ENCODE peak calls at places on chromosomes 1 and 21, in four cellular contexts. W, C, G and F are unnamed samples. For H3K27me3, the result is how much of the 10 kb centered on the place peaks cover.

GRCh38 chr1:197868751-197869501 is 33.5 kb upstream of the C1orf53 start:
- DNase-seq in W (peak), C (peak), G (peak), F (peak)

GRCh38 chr21:34517491-34518245 is 5.7 kb upstream of the KCNE1 start:
- DNase-seq in W (no peak), C (no peak), G (no peak), F (no peak)

GRCh38 chr1:182301026-182301436 is 90.6 kb downstream of the GLUL start:
- DNase-seq in W (no peak), C (no peak), G (no peak), F (no peak)

GRCh38 chr21:16865612-16866011 is 647.2 kb upstream of the CXADR start:
- DNase-seq in W (no peak), C (no peak), G (no peak), F (no peak)

GRCh38 chr1:55682198-55682597 is 467.0 kb upstream of the USP24 start:
- DNase-seq in W (no peak), C (no peak), G (no peak), F (no peak)

GRCh38 chr1:165828103-165828558 is 717 bp downstream of the UCK2 start:
- DNase-seq in W (peak), C (no peak), G (peak), F (no peak)

GRCh38 chr1:6343506-6344405 is 49.8 kb downstream of the ACOT7 start:
- DNase-seq in W (peak), C (peak), G (peak), F (peak)

GRCh38 chr1:31038360-31038759 is 27.2 kb downstream of the PUM1 start:
- DNase-seq in W (no peak), C (no peak), G (peak), F (no peak)

GRCh38 chr1:9892563-9893528 is 17.2 kb downstream of the CTNNBIP1 start:
- DNase-seq in W (no peak), C (no peak), G (peak), F (no peak)

GRCh38 chr1:6001992-6002576 is 9.9 kb upstream of the NPHP4 start:
- DNase-seq in W (no peak), C (no peak), G (no peak), F (no peak)

GRCh38 chr1:231630558-231631205 is 4.1 kb downstream of the DISC1 start:
- DNase-seq in W (no peak), C (no peak), G (peak), F (no peak)

GRCh38 chr21:41164981-41165650 is 2.8 kb upstream of the BACE2 start:
- DNase-seq in W (no peak), C (peak), G (peak), F (peak)

GRCh38 chr21:25956993-25957714 is 213.4 kb downstream of the APP start:
- DNase-seq in W (no peak), C (no peak), G (peak), F (no peak)

GRCh38 chr1:107739651-107740050 is 225.3 kb downstream of the VAV3 start:
- DNase-seq in W (no peak), C (no peak), G (no peak), F (no peak)

GRCh38 chr1:87279201-87279860 is 49.3 kb upstream of the LMO4 start:
- DNase-seq in W (no peak), C (peak), G (peak), F (no peak)

GRCh38 chr1:183604048-183604808 is 14.0 kb upstream of the NCF2 start:
- DNase-seq in W (no peak), C (no peak), G (peak), F (no peak)

GRCh38 chr1:75265792-75266191 is 131.6 kb downstream of the LHX8 start:
- DNase-seq in W (peak), C (no peak), G (peak), F (peak)

GRCh38 chr21:33198346-33199135 is 31.2 kb upstream of the IFNAR2 start:
- DNase-seq in W (no peak), C (peak), G (peak), F (no peak)

GRCh38 chr1:20463502-20463901 is 22.5 kb downstream of the CAMK2N1 start:
- DNase-seq in W (no peak), C (no peak), G (no peak), F (no peak)
- H3K27me3 ChIP-seq in W (under half), C (under half), G (under half), F (under half)

DNA sequence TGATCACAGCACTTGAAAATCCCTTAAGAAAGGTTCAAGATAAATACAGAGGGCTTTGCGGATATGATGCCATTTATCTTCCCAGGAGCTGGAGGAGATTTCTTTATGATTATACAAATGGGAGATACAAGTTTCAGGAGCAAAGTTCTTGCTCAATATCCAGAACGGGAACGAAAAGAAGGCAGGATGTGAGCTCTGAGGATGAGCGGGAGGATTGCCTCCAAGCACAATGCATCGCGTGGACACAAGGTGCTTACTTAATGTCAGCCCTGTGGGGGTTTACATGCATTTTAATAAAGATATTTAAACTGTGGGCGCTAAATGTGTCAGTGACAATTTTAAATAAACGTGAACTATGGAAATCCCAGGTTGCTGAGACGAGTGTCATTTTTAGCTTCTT is 59.0 kb downstream of the SYT6 start:
- DNase-seq in W (no peak), C (no peak), G (no peak), F (no peak)
- H3K27me3 ChIP-seq in W (under half), C (under half), G (under half), F (under half)

GRCh38 chr1:201013031-201013485 is 10.5 kb downstream of the KIF21B start:
- DNase-seq in W (no peak), C (no peak), G (no peak), F (no peak)

GRCh38 chr1:201014816-201015200 is 8.7 kb downstream of the KIF21B start:
- DNase-seq in W (no peak), C (no peak), G (peak), F (no peak)

GRCh38 chr1:201015551-201016091 is 7.9 kb downstream of the KIF21B start:
- DNase-seq in W (no peak), C (no peak), G (no peak), F (no peak)

GRCh38 chr1:201016211-201016651 is 7.3 kb downstream of the KIF21B start:
- DNase-seq in W (no peak), C (no peak), G (peak), F (no peak)

GRCh38 chr1:201013991-201014815 is 9.3 kb downstream of the KIF21B start:
- DNase-seq in W (no peak), C (no peak), G (no peak), F (no peak)
- H3K27me3 ChIP-seq in W (under half), C (under half), G (under half), F (under half)

GRCh38 chr1:2182376-2182775 is 12.2 kb downstream of the FAAP20 start:
- DNase-seq in W (no peak), C (no peak), G (no peak), F (no peak)
- H3K27me3 ChIP-seq in W (under half), C (under half), G (under half), F (under half)